ENCODE peak calls at places on chromosomes 16 and 17, in seven cellular contexts. J, Z, L, S, I, Q and E are unnamed samples.

GRCh38 chr17:5541610-5542202 is 42.6 kb downstream of the NLRP1 start:
- DNase-seq in J (no peak), L (no peak), Q (no peak), S (no peak), I (no peak), Z (no peak), E (no peak)

GRCh38 chr17:9880582-9880999 is 24.5 kb downstream of the RCVRN start:
- DNase-seq in L (no peak), Q (no peak), Z (no peak), I (peak; percentile 68), S (peak; percentile 46), J (no peak), E (peak; percentile 45)

GRCh38 chr16:53561101-53561888 is 58.3 kb upstream of the AKTIP start:
- DNase-seq in I (no peak), Q (no peak), S (no peak), Z (no peak), L (no peak), J (no peak), E (no peak)

GRCh38 chr16:49023095-49023494 is 258.5 kb downstream of the CBLN1 start:
- DNase-seq in L (no peak), S (no peak), I (no peak), J (peak; percentile 50), Q (peak; percentile 31), Z (no peak), E (no peak)

GRCh38 chr16:65961491-65962143 is 404.9 kb upstream of the CDH5 start:
- DNase-seq in Z (no peak), S (no peak), L (no peak), Q (no peak), J (no peak), I (no peak), E (no peak)

GRCh38 chr17:64628641-64629040 is 33.5 kb downstream of the SMURF2 start:
- DNase-seq in I (no peak), Z (no peak), Q (no peak), J (no peak), S (no peak), L (no peak), E (peak; percentile 50)

GRCh38 chr17:80219777-80220708 is at the start of the genes SGSH and SLC26A11:
- DNase-seq in Q (peak; percentile 88), L (no peak), S (peak; percentile 59), I (peak; percentile 65), Z (peak; percentile 87), J (peak; percentile 80), E (peak; percentile 87)

GRCh38 chr16:50735629-50736122 is 6.2 kb upstream of the CYLD start:
- DNase-seq in S (no peak), Z (no peak), J (no peak), L (no peak), I (no peak), Q (no peak), E (peak; percentile 70)

GRCh38 chr17:17391575-17392370 is 85.0 kb upstream of the MED9 start:
- DNase-seq in J (no peak), Q (no peak), I (no peak), S (no peak), Z (no peak), L (no peak), E (no peak)

GRCh38 chr16:82439678-82440293 is 187.0 kb upstream of the CDH13 start:
- DNase-seq in S (no peak), L (no peak), Z (no peak), I (peak; percentile 6), J (no peak), Q (no peak), E (peak; percentile 21)

GRCh38 chr16:4690946-4691665 is 2.3 kb upstream of the NUDT16L1 start:
- DNase-seq in S (no peak), Z (no peak), J (no peak), L (no peak), Q (no peak), I (no peak), E (no peak)

GRCh38 chr17:50363217-50364060 is 9.5 kb downstream of the MRPL27 start:
- DNase-seq in J (peak; percentile 46), Q (no peak), S (peak; percentile 48), Z (no peak), I (peak; percentile 38), L (no peak), E (no peak)

GRCh38 chr17:80025140-80025539 is 10.5 kb downstream of the TBC1D16 start:
- DNase-seq in S (no peak), Q (no peak), Z (no peak), J (no peak), L (no peak), I (peak; percentile 52), E (no peak)

GRCh38 chr17:64112978-64113377 is 17.0 kb downstream of the ERN1 start:
- DNase-seq in Z (no peak), Q (no peak), I (no peak), J (no peak), S (no peak), L (no peak), E (no peak)

GRCh38 chr16:21598676-21599157 is 660 bp upstream of the METTL9 start:
- DNase-seq in S (no peak), J (no peak), L (no peak), I (no peak), Q (no peak), Z (no peak), E (peak; percentile 23)

GRCh38 chr17:50044483-50044882 is 11.4 kb upstream of the ITGA3 start:
- DNase-seq in L (no peak), Z (no peak), I (no peak), S (no peak), J (no peak), Q (no peak), E (no peak)

GRCh38 chr16:57143125-57143965 is 42.5 kb downstream of the PSME3IP1 start:
- DNase-seq in L (no peak), Z (no peak), Q (no peak), S (no peak), J (no peak), I (no peak), E (no peak)

GRCh38 chr16:86508028-86508946 is 2.0 kb upstream of the FOXF1 start:
- DNase-seq in I (peak; percentile 55), S (no peak), Z (no peak), L (no peak), J (no peak), Q (no peak), E (no peak)

GRCh38 chr17:42191209-42191608 is 3.1 kb downstream of the GHDC start:
- DNase-seq in S (no peak), J (no peak), Z (no peak), L (no peak), Q (no peak), I (no peak), E (no peak)
- TF ChIP-seq CTCF in S (no peak), J (no peak), Z (no peak), L (no peak), Q (no peak), I (no peak), E (no peak)

DNA sequence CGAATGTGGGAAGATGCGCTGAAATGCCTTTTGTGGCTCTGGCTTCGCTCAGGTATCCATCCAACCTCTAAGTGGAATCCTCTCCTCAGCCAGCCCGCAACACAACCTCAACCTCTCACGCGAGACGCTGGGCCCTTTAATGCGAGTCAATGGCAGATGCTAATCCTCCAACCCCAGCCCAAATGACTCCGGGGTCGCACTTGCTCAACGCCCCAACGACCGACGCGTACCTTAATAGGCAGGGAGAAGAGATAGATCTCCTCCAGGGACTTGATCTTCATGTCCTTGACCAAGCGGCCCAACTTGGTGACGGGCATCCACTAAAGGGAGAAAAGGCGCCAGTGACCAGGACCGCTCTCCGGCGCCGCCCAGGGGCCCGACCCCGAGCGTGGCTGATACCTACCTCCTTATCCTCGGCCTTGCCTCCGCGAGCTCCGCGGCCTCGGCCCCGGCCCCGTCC is 550 bp downstream of the RPS2 start:
- DNase-seq in Z (no peak), J (peak; percentile 52), Q (no peak), S (no peak), I (peak; percentile 36), L (no peak), E (no peak)
- TF ChIP-seq CTCF in Z (no peak), J (no peak), Q (no peak), S (no peak), I (no peak), L (no peak), E (peak; percentile 46)

DNA sequence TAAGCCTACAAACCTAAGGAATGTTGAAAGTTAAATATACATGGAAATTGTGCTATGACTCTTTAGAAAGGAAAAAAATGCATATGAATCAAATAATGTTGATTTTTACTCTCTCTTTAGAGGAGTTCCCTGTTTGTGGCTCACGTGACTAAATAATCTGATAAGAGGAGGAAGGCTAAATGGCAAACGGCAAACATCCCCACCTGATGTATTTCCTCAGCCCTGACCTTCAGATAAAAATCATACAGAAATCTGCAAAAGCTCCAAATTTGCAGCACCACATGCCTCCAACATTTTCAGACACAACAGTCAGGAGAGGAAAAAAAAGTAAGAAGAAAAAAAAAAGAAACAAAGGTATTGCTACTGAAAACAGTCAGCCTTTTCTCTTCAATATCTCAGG is 423.0 kb upstream of the PSMD7 start:
- DNase-seq in Q (no peak), Z (no peak), I (no peak), L (no peak), S (no peak), J (no peak), E (no peak)
- TF ChIP-seq CTCF in Q (no peak), Z (no peak), I (no peak), L (no peak), S (no peak), J (no peak), E (no peak)

DNA sequence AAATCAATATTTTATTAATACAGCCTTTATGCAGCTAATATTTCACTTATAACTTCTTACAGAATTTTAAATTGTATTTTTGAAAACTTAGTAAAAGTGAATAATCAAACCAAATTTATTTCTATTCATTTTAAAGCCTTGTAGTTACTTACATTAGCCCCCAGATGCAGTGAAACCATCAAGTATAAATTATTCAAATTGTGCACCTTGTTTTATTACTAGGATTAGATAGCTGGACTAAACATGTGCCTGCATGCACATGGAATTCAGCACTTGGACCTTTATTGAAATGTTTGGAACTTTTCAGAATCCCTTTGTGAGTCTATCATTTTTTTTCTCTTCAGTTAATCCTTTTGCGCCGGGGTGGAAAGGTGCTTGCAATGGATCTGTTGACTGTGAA is 4.7 kb downstream of the ZPBP2 start:
- DNase-seq in L (peak; percentile 5), Q (no peak), Z (no peak), I (peak; percentile 16), J (no peak), S (peak; percentile 40), E (no peak)
- TF ChIP-seq CTCF in L (no peak), Q (peak; percentile 38), Z (no peak), I (peak; percentile 23), J (no peak), S (peak; percentile 79), E (peak; percentile 19)